ENCODE peak calls at places on chromosomes 4 and X, in five cellular contexts. U, T, N, O and F are unnamed samples.

GRCh38 chr4:2805712-2806391 is 13.0 kb downstream of the SH3BP2 start:
- DNase-seq in U (no peak), T (no peak), N (no peak), O (no peak), F (no peak)

GRCh38 chrX:129606918-129607317 is 47.8 kb downstream of the APLN start:
- DNase-seq in U (peak), T (peak), N (peak), O (peak), F (peak)

GRCh38 chr4:118834070-118834469 is 1.9 kb downstream of the SEC24D start:
- DNase-seq in U (no peak), T (no peak), N (no peak), O (no peak), F (no peak)

GRCh38 chr4:88985088-88985779 is 71.8 kb downstream of the FAM13A start:
- DNase-seq in U (no peak), T (no peak), N (no peak), O (no peak), F (no peak)

GRCh38 chrX:96929036-96929435 is 45.3 kb downstream of the RPA4 start:
- DNase-seq in U (no peak), T (no peak), N (no peak), O (no peak), F (no peak)

GRCh38 chr4:65670331-65671031 is at the start of gene EPHA5:
- DNase-seq in U (peak), T (no peak), N (peak), O (no peak), F (peak)

GRCh38 chr4:99690472-99690871 is 32.8 kb upstream of the C4orf54 start:
- DNase-seq in U (no peak), T (no peak), N (no peak), O (no peak), F (no peak)

GRCh38 chrX:30649859-30650258 is 3.4 kb upstream of the GK start:
- DNase-seq in U (no peak), T (no peak), N (no peak), O (no peak), F (no peak)

GRCh38 chr4:27692098-27692679 is 831.5 kb downstream of the STIM2 start:
- DNase-seq in U (peak), T (no peak), N (no peak), O (no peak), F (peak)

GRCh38 chr4:3388461-3389185 is 53.1 kb upstream of the HGFAC start:
- DNase-seq in U (no peak), T (no peak), N (peak), O (peak), F (no peak)

GRCh38 chrX:68090266-68090665 is 343.0 kb downstream of the OPHN1 start:
- DNase-seq in U (no peak), T (no peak), N (no peak), O (no peak), F (peak)

GRCh38 chrX:19823031-19823430 is 64.4 kb downstream of the SH3KBP1 start:
- DNase-seq in U (no peak), T (no peak), N (no peak), O (no peak), F (no peak)

GRCh38 chr4:106338671-106339070 is 22.3 kb downstream of the AIMP1 start:
- DNase-seq in U (no peak), T (no peak), N (no peak), O (no peak), F (no peak)

GRCh38 chr4:113368056-113368455 is 318.6 kb downstream of the ANK2 start:
- DNase-seq in U (no peak), T (no peak), N (no peak), O (no peak), F (no peak)

GRCh38 chr4:85491527-85491926 is 16.6 kb downstream of the ARHGAP24 start:
- DNase-seq in U (no peak), T (no peak), N (no peak), O (no peak), F (no peak)

GRCh38 chr4:123443401-123444297 is 47.1 kb downstream of the SPRY1 start:
- DNase-seq in U (no peak), T (no peak), N (no peak), O (peak), F (peak)

GRCh38 chr4:170109586-170110289 is 20.0 kb upstream of the AADAT start:
- DNase-seq in U (no peak), T (no peak), N (no peak), O (no peak), F (no peak)

GRCh38 chrX:130176354-130176776 is 4.6 kb downstream of the RAB33A start:
- DNase-seq in U (no peak), T (no peak), N (no peak), O (peak), F (no peak)

GRCh38 chrX:48539345-48540014 is at the start of gene TBC1D25:
- DNase-seq in U (peak), T (peak), N (peak), O (peak), F (peak)

GRCh38 chr4:122764808-122765189 is 32.3 kb downstream of the BBS12 start:
- DNase-seq in U (no peak), T (no peak), N (no peak), O (no peak), F (no peak)

GRCh38 chr4:134934036-134934806 is 732.6 kb upstream of the PABPC4L start:
- DNase-seq in U (no peak), T (no peak), N (no peak), O (no peak), F (no peak)

GRCh38 chr4:56874166-56874565 is 33.5 kb upstream of the REST start:
- DNase-seq in U (no peak), T (no peak), N (peak), O (no peak), F (peak)

GRCh38 chr4:168264903-168265302 is 53.6 kb downstream of the DDX60 start:
- DNase-seq in U (no peak), T (no peak), N (no peak), O (no peak), F (no peak)

GRCh38 chr4:21768349-21769310 is 179.9 kb downstream of the KCNIP4 start:
- DNase-seq in U (no peak), T (peak), N (no peak), O (no peak), F (peak)

GRCh38 chr4:76178296-76178695 is 30.1 kb upstream of the NUP54 start:
- DNase-seq in U (no peak), T (no peak), N (no peak), O (no peak), F (no peak)

GRCh38 chrX:89033723-89034122 is 286.7 kb downstream of the CPXCR1 start:
- DNase-seq in U (no peak), T (no peak), N (no peak), O (no peak), F (no peak)

GRCh38 chr4:113899260-113900177 is 79.9 kb downstream of the ARSJ start:
- DNase-seq in U (no peak), T (no peak), N (no peak), O (peak), F (no peak)

GRCh38 chr4:54093609-54094240 is 6.2 kb upstream of the GSX2 start:
- DNase-seq in U (peak), T (no peak), N (peak), O (no peak), F (peak)

GRCh38 chrX:49249071-49249470 is 13.8 kb downstream of the CCDC22 start:
- DNase-seq in U (no peak), T (no peak), N (no peak), O (no peak), F (no peak)

GRCh38 chrX:133402042-133402453 is 13.2 kb downstream of the GPC4 start:
- DNase-seq in U (no peak), T (no peak), N (no peak), O (no peak), F (no peak)

GRCh38 chrX:37060999-37061398 is 52.8 kb downstream of the FAM47C start:
- DNase-seq in U (no peak), T (peak), N (no peak), O (no peak), F (peak)

GRCh38 chr4:40486534-40486933 is 143.1 kb downstream of the RBM47 start:
- DNase-seq in U (no peak), T (no peak), N (no peak), O (no peak), F (no peak)

GRCh38 chr4:139555073-139555704 is 830 bp downstream of the SETD7 start:
- DNase-seq in U (peak), T (peak), N (peak), O (no peak), F (peak)

GRCh38 chr4:39613093-39613656 is 25.5 kb downstream of the SMIM14 start:
- DNase-seq in U (no peak), T (no peak), N (no peak), O (no peak), F (no peak)

GRCh38 chrX:116240446-116240845 is 69.9 kb downstream of the AGTR2 start:
- DNase-seq in U (no peak), T (no peak), N (no peak), O (no peak), F (no peak)

GRCh38 chr4:6369924-6370645 is 100.4 kb downstream of the WFS1 start:
- DNase-seq in U (peak), T (peak), N (no peak), O (no peak), F (peak)

GRCh38 chr4:52144303-52144849 is 93.3 kb downstream of the SPATA18 start:
- DNase-seq in U (no peak), T (no peak), N (no peak), O (no peak), F (no peak)

GRCh38 chr4:161320377-161320776 is 843.4 kb downstream of the FSTL5 start:
- DNase-seq in U (peak), T (no peak), N (no peak), O (no peak), F (peak)

GRCh38 chr4:7933631-7934510 is 5.8 kb downstream of the AFAP1 start:
- DNase-seq in U (no peak), T (no peak), N (no peak), O (no peak), F (no peak)
- TF ChIP-seq CREB1 in U (no peak), T (no peak), N (no peak), O (no peak), F (no peak)

GRCh38 chr4:185540040-185540439 is 4.7 kb upstream of the PDLIM3 start:
- DNase-seq in U (peak), T (no peak), N (no peak), O (no peak), F (peak)

GRCh38 chr4:185538806-185539205 is 3.5 kb upstream of the PDLIM3 start:
- DNase-seq in U (no peak), T (no peak), N (no peak), O (no peak), F (no peak)

GRCh38 chr4:185541251-185541671 is 6.0 kb upstream of the PDLIM3 start:
- DNase-seq in U (no peak), T (no peak), N (no peak), O (no peak), F (no peak)

GRCh38 chr4:185540487-185541125 is 5.3 kb upstream of the PDLIM3 start:
- DNase-seq in U (no peak), T (no peak), N (no peak), O (no peak), F (no peak)

DNA sequence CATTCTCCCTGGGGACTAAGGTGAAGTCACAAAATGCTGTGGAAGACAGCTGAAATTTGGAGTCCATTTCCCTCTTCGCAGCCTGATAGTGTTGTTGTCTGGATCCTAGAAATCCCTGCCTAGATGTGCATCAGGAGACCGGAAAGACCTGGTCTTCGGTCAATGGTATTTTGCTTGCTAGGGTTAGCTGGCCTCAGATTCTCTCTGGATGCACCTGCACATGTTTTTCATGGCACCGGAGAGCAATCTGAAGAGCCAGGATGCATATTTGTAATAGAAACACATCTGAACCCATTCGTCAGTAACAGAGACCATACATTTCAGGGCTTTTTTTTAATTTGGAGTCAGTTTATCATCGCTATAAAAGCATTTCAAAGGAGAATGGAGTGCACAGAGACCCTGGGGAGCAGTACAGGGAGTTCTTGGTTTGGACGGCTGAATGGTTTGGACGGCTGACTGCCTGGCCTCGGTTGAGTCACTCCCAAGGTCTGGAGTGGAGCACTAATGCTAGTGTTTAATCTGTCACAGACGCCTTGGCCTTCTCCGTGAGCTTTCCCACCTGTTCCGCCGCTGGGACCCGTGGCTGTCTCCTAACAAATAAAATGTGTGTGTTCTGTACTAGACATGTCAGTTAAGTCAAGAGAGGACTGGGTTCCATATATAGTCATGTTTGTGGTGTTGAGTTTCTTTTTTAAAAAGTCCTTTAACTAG is 7.5 kb upstream of the PDLIM3 start:
- DNase-seq in U (no peak), T (no peak), N (no peak), O (no peak), F (no peak)
- TF ChIP-seq CREB1 in U (no peak), T (no peak), N (no peak), O (no peak), F (no peak)

DNA sequence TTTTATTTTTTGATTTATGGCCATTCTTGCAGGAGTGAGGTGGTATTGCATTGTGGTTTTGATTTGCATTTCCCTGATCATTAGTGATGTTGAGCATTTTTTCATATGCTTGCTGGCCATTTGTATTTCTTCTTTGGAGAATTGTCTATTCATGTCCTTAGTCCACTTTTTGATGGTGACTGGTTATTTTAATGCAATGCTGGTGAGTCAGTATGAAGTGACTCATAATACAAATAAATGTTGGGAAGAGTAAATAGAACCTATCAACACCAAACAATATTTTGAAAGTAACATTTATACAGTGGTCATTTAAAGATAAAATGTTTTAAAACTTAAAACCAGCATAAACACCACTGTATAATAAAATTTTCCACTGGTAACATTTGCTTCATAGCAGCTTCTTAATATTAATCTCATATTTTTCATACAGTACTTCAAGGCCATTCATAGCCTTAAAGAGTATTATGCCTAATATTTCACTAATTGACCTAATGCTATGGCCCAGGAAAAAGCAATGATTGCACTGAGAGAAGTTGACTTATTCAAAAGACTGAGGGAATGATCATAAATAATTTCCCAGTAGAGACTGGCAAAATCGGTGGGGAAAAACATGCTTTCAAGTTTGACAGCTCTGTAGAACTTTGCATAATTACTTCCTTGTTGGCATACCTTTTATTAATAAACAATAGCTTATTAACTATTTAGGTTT is 33.9 kb downstream of the CASK start:
- DNase-seq in U (no peak), T (no peak), N (no peak), O (no peak), F (no peak)
- TF ChIP-seq CREB1 in U (no peak), T (no peak), N (no peak), O (no peak), F (no peak)

GRCh38 chr4:25888781-25889180 is 25.2 kb upstream of the SMIM20 start:
- DNase-seq in U (no peak), T (no peak), N (no peak), O (no peak), F (no peak)
- TF ChIP-seq CREB1 in U (no peak), T (no peak), N (no peak), O (no peak), F (no peak)

GRCh38 chr4:165784672-165785071 is 88.4 kb upstream of the TLL1 start:
- DNase-seq in U (no peak), T (no peak), N (no peak), O (no peak), F (no peak)
- TF ChIP-seq CREB1 in U (no peak), T (no peak), N (no peak), O (no peak), F (no peak)

DNA sequence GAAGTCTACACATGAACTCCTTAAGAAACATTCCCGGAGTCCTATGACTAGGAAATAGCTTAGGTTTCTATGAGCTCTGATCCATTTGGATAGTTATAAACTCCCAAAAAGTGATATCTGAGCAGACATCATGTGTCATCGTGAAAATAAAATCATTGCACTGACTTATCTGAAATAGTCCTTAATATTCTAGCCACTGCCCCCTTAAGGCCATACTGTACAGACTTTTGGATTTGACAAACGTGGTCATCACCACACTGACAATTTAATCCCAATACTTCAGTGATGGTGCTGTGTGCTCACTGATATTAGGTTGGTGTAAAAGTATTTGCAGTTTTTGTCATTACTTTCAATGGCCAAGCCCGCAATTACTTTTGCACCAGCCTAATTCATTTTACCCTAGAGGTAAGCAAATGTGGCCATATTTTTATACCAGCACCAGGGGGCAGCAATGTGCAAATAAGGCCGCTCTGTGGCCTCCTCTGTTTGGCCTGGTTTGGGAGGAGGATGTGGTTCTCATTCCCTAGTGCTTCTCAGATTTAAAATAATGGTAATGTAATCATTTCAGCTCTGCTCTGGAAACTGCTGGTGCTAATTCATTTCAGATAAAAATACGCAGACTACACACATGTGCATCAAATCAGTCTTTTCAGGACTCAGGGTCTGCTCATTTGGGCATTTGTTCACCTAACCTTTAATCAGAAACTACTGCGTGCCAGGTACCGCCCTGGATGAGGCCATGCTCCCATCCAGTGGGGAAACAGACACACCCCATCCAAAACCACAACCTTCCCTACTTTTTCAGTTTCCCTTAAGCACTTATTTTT is 196.4 kb upstream of the C1QTNF7 start:
- DNase-seq in U (peak), T (peak), N (peak), O (peak), F (peak)
- TF ChIP-seq CREB1 in U (no peak), T (no peak), N (no peak), O (no peak), F (no peak)

DNA sequence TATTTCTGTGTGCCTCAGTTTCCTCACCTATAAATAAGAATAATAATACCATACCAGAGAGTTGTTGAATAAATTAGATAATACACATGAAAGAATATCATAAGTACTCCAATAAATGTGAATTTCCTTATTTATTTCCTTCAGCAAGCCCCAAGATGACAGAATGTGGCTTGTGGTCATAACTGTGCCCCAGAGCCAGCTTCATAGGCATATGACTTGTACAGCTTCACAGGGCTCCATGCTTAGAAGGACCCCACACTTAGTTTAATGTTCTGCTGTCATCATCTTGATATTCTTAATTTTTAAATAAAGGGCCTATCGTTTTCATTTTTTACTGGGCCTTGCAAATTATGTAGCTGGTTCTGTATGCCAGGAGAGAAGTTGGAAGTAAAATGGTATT is 25.3 kb downstream of the VSIG4 start:
- DNase-seq in U (no peak), T (no peak), N (no peak), O (no peak), F (no peak)
- TF ChIP-seq CREB1 in U (no peak), T (no peak), N (no peak), O (no peak), F (no peak)

DNA sequence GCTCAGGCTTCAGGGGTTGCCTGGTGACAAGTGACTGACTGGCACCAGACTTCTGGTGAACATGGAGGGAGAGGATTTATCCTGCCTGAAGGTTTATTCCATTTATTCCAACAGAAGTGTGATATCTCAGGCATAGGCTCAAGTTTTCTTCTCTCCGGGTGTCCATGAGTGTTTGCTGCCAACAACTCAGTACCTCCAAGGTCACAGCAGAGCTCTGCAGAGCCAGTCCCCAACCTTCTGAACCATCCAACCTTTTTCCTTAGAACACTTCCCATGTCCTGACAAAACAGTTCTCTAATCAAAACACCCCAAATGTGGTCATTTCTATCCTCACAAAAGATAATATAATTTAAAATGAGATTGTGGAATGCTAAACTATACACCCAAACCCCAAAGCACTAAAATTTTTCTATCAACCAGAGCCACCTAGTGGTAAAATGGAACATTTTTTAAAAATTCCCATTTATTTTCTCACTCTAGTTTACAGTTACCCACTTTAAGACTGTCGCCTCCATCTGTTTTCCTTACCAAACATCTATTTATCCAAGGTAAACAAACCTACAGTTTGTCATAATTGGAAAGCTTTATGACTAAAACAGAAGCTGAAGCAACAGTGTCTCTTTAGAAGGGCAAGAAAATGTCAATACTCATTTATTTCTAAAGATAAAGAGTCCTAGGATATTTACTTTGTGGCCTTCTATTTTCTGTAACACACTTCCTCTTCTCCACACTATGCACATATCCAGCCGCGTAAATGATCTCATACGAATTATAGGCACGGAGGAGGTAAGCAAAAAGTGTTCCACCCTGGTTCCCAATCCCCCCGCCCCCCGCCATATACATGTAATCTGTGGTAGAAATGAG is 39.5 kb downstream of the TMEM154 start:
- DNase-seq in U (no peak), T (peak), N (no peak), O (no peak), F (peak)
- TF ChIP-seq CREB1 in U (no peak), T (no peak), N (no peak), O (no peak), F (no peak)